ENCODE peak calls at places on chromosomes 11 and 22, in four cellular contexts. One of them, this sample, is unnamed.

GRCh38 chr11:88555829-88556202 is 218.3 kb upstream of the CTSC start:
- DNase-seq in epithelial cell of esophagus: no peak
- DNase-seq in AG08395: peak; percentile 48
- DNase-seq in WTC11: no peak
- DNase-seq in this sample: no peak

GRCh38 chr22:19419086-19419463 is 12.5 kb downstream of the HIRA start:
- DNase-seq in epithelial cell of esophagus: no peak
- DNase-seq in AG08395: no peak
- DNase-seq in WTC11: no peak
- DNase-seq in this sample: no peak

GRCh38 chr22:23058063-23058462 is 12.3 kb upstream of the GNAZ start:
- DNase-seq in AG08395: no peak
- DNase-seq in epithelial cell of esophagus: no peak
- DNase-seq in WTC11: peak; percentile 9
- DNase-seq in this sample: no peak

GRCh38 chr11:129694966-129695365 is 120.7 kb upstream of the TMEM45B start:
- DNase-seq in epithelial cell of esophagus: peak; percentile 52
- DNase-seq in WTC11: no peak
- DNase-seq in AG08395: no peak
- DNase-seq in this sample: no peak

GRCh38 chr11:117610045-117610444 is 187.0 kb downstream of the DSCAML1 start:
- DNase-seq in epithelial cell of esophagus: peak; percentile 37
- DNase-seq in AG08395: no peak
- DNase-seq in WTC11: no peak
- DNase-seq in this sample: no peak

GRCh38 chr11:17351510-17352176 is at the start of gene NCR3LG1:
- DNase-seq in epithelial cell of esophagus: peak; percentile 68
- DNase-seq in AG08395: peak; percentile 62
- DNase-seq in WTC11: peak; percentile 59
- DNase-seq in this sample: peak; percentile 35

GRCh38 chr22:17980638-17981051 is 43.7 kb downstream of the MICAL3 start:
- DNase-seq in WTC11: no peak
- DNase-seq in epithelial cell of esophagus: peak; percentile 44
- DNase-seq in AG08395: peak; percentile 36
- DNase-seq in this sample: no peak

GRCh38 chr11:62953811-62954210 is 31.0 kb downstream of the SLC22A6 start:
- DNase-seq in epithelial cell of esophagus: no peak
- DNase-seq in AG08395: no peak
- DNase-seq in WTC11: no peak
- DNase-seq in this sample: no peak

GRCh38 chr11:121754603-121755002 is 301.8 kb upstream of the SORL1-AS1 start:
- DNase-seq in AG08395: no peak
- DNase-seq in WTC11: no peak
- DNase-seq in epithelial cell of esophagus: no peak
- DNase-seq in this sample: no peak

GRCh38 chr11:114219559-114220349 is 76.4 kb upstream of the NNMT start:
- DNase-seq in epithelial cell of esophagus: no peak
- DNase-seq in AG08395: no peak
- DNase-seq in WTC11: no peak
- DNase-seq in this sample: no peak

GRCh38 chr22:27223317-27224177 is 566.2 kb downstream of the MIAT start:
- DNase-seq in WTC11: no peak
- DNase-seq in epithelial cell of esophagus: peak; percentile 19
- DNase-seq in AG08395: peak; percentile 89
- DNase-seq in this sample: no peak

GRCh38 chr11:34600339-34601084 is 20.4 kb upstream of the EHF start:
- DNase-seq in WTC11: no peak
- DNase-seq in epithelial cell of esophagus: no peak
- DNase-seq in AG08395: no peak
- DNase-seq in this sample: no peak

GRCh38 chr11:59680287-59681154 is 11.7 kb upstream of the PATL1 start:
- DNase-seq in epithelial cell of esophagus: peak; percentile 85
- DNase-seq in WTC11: peak; percentile 77
- DNase-seq in AG08395: peak; percentile 77
- DNase-seq in this sample: peak; percentile 52

GRCh38 chr22:49380828-49381114 is 446.9 kb downstream of the BRD1 start:
- DNase-seq in epithelial cell of esophagus: no peak
- DNase-seq in AG08395: no peak
- DNase-seq in WTC11: no peak
- DNase-seq in this sample: no peak

GRCh38 chr11:78080818-78081495 is 1.3 kb upstream of the NDUFC2 start:
- DNase-seq in epithelial cell of esophagus: no peak
- DNase-seq in WTC11: no peak
- DNase-seq in AG08395: no peak
- DNase-seq in this sample: no peak

GRCh38 chr11:725624-726202 is 19.7 kb downstream of the EPS8L2 start:
- DNase-seq in WTC11: peak; percentile 58
- DNase-seq in AG08395: no peak
- DNase-seq in epithelial cell of esophagus: no peak
- DNase-seq in this sample: no peak

GRCh38 chr22:40325315-40325714 is 21.0 kb upstream of the ADSL start:
- DNase-seq in AG08395: no peak
- DNase-seq in WTC11: no peak
- DNase-seq in epithelial cell of esophagus: no peak
- DNase-seq in this sample: no peak

GRCh38 chr11:120932305-120932905 is 91.5 kb upstream of the TBCEL start:
- DNase-seq in AG08395: no peak
- DNase-seq in WTC11: no peak
- DNase-seq in epithelial cell of esophagus: no peak
- DNase-seq in this sample: no peak

GRCh38 chr11:130214861-130215530 is 55.4 kb downstream of the ST14 start:
- DNase-seq in epithelial cell of esophagus: no peak
- DNase-seq in WTC11: peak; percentile 3
- DNase-seq in AG08395: no peak
- DNase-seq in this sample: no peak

GRCh38 chr22:41762980-41763779 is 37.3 kb upstream of the CCDC134 start:
- DNase-seq in AG08395: no peak
- DNase-seq in WTC11: peak; percentile 91
- DNase-seq in epithelial cell of esophagus: peak; percentile 82
- DNase-seq in this sample: no peak

GRCh38 chr22:24510694-24511625 is 15.8 kb downstream of the UPB1 start:
- DNase-seq in epithelial cell of esophagus: peak; percentile 35
- DNase-seq in WTC11: no peak
- DNase-seq in AG08395: peak; percentile 59
- DNase-seq in this sample: no peak

GRCh38 chr11:96227244-96227643 is 115.8 kb downstream of the MAML2 start:
- DNase-seq in AG08395: no peak
- DNase-seq in WTC11: no peak
- DNase-seq in epithelial cell of esophagus: peak; percentile 79
- DNase-seq in this sample: no peak

GRCh38 chr11:107683070-107683469 is 28.8 kb downstream of the SLN start:
- DNase-seq in WTC11: no peak
- DNase-seq in epithelial cell of esophagus: no peak
- DNase-seq in AG08395: no peak
- DNase-seq in this sample: no peak

GRCh38 chr11:35525501-35526175 is at the start of gene PAMR1:
- DNase-seq in epithelial cell of esophagus: peak; percentile 63
- DNase-seq in AG08395: peak; percentile 73
- DNase-seq in WTC11: peak; percentile 72
- DNase-seq in this sample: peak; percentile 38

GRCh38 chr22:42131562-42131961 is 952 bp upstream of the CYP2D6 start:
- DNase-seq in epithelial cell of esophagus: no peak
- DNase-seq in WTC11: no peak
- DNase-seq in AG08395: no peak
- DNase-seq in this sample: no peak

GRCh38 chr11:8739309-8739793 is 56.8 kb downstream of the RPL27A start:
- DNase-seq in WTC11: no peak
- DNase-seq in epithelial cell of esophagus: no peak
- DNase-seq in AG08395: no peak
- DNase-seq in this sample: no peak

GRCh38 chr11:12914401-12914912 is 94.7 kb upstream of the RASSF10 start:
- DNase-seq in AG08395: peak; percentile 90
- DNase-seq in epithelial cell of esophagus: peak; percentile 34
- DNase-seq in WTC11: peak; percentile 88
- DNase-seq in this sample: no peak

GRCh38 chr11:130711193-130711592 is 205.1 kb downstream of the SNX19 start:
- DNase-seq in WTC11: no peak
- DNase-seq in AG08395: no peak
- DNase-seq in epithelial cell of esophagus: no peak
- DNase-seq in this sample: no peak

GRCh38 chr11:24289301-24289700 is 207.6 kb upstream of the LUZP2 start:
- DNase-seq in WTC11: no peak
- DNase-seq in epithelial cell of esophagus: no peak
- DNase-seq in AG08395: no peak
- DNase-seq in this sample: no peak

GRCh38 chr11:32288276-32288675 is 147.1 kb downstream of the WT1 start:
- DNase-seq in epithelial cell of esophagus: no peak
- DNase-seq in WTC11: peak; percentile 12
- DNase-seq in AG08395: no peak
- DNase-seq in this sample: no peak

GRCh38 chr22:27075028-27075678 is 417.8 kb downstream of the MIAT start:
- DNase-seq in AG08395: peak; percentile 17
- DNase-seq in epithelial cell of esophagus: peak; percentile 6
- DNase-seq in WTC11: peak; percentile 45
- DNase-seq in this sample: no peak

GRCh38 chr11:95991545-95991944 is 67.6 kb upstream of the MTMR2 start:
- DNase-seq in epithelial cell of esophagus: no peak
- DNase-seq in WTC11: no peak
- DNase-seq in AG08395: peak; percentile 7
- DNase-seq in this sample: no peak

GRCh38 chr11:122671270-122671906 is 15.9 kb downstream of the UBASH3B start:
- DNase-seq in AG08395: peak; percentile 75
- DNase-seq in epithelial cell of esophagus: no peak
- DNase-seq in WTC11: no peak
- DNase-seq in this sample: no peak

GRCh38 chr11:103322861-103323260 is 213.6 kb downstream of the DYNC2H1 start:
- DNase-seq in AG08395: no peak
- DNase-seq in WTC11: no peak
- DNase-seq in epithelial cell of esophagus: no peak
- DNase-seq in this sample: no peak

This sample was measured in amniotic stem cell.